ENCODE peak calls at places on chromosomes 16 and 17, in ten cellular contexts. One of them, this sample, is unnamed. For H3K36me3, the result is how much of the 10 kb centered on the place peaks cover.

GRCh38 chr16:72221216-72221995 is 49.5 kb upstream of the PMFBP1 start:
- DNase-seq in cardiac muscle cell: no peak
- DNase-seq in neuronal stem cell: no peak
- DNase-seq in heart right ventricle: no peak
- DNase-seq in Peyer's patch: no peak
- DNase-seq in left ventricle myocardium inferior: no peak
- DNase-seq in stomach: no peak
- DNase-seq in aorta: no peak
- DNase-seq in WERI-Rb-1: no peak
- DNase-seq in gastrocnemius medialis: no peak
- DNase-seq in this sample: no peak

GRCh38 chr17:64747938-64748540 is 85.9 kb upstream of the SMURF2 start:
- DNase-seq in cardiac muscle cell: no peak
- DNase-seq in WERI-Rb-1: no peak
- DNase-seq in aorta: no peak
- DNase-seq in Peyer's patch: no peak
- DNase-seq in stomach: no peak
- DNase-seq in gastrocnemius medialis: no peak
- DNase-seq in left ventricle myocardium inferior: no peak
- DNase-seq in neuronal stem cell: no peak
- DNase-seq in heart right ventricle: no peak
- DNase-seq in this sample: no peak

GRCh38 chr17:82492647-82493516 is 26.6 kb upstream of the FOXK2 start:
- DNase-seq in gastrocnemius medialis: no peak
- DNase-seq in heart right ventricle: no peak
- DNase-seq in stomach: no peak
- DNase-seq in WERI-Rb-1: no peak
- DNase-seq in Peyer's patch: no peak
- DNase-seq in neuronal stem cell: no peak
- DNase-seq in aorta: peak
- DNase-seq in left ventricle myocardium inferior: no peak
- DNase-seq in cardiac muscle cell: no peak
- DNase-seq in this sample: peak

GRCh38 chr17:73546121-73546520 is 98.1 kb downstream of the SDK2 start:
- DNase-seq in neuronal stem cell: no peak
- DNase-seq in heart right ventricle: no peak
- DNase-seq in gastrocnemius medialis: no peak
- DNase-seq in stomach: no peak
- DNase-seq in WERI-Rb-1: no peak
- DNase-seq in aorta: no peak
- DNase-seq in left ventricle myocardium inferior: no peak
- DNase-seq in Peyer's patch: no peak
- DNase-seq in cardiac muscle cell: no peak
- DNase-seq in this sample: no peak

GRCh38 chr17:7523033-7523432 is 25.8 kb upstream of the TNFSF12 start:
- DNase-seq in heart right ventricle: no peak
- DNase-seq in left ventricle myocardium inferior: no peak
- DNase-seq in stomach: peak
- DNase-seq in cardiac muscle cell: no peak
- DNase-seq in neuronal stem cell: no peak
- DNase-seq in gastrocnemius medialis: no peak
- DNase-seq in aorta: no peak
- DNase-seq in Peyer's patch: peak
- DNase-seq in WERI-Rb-1: peak
- DNase-seq in this sample: no peak

GRCh38 chr17:21303441-21304065 is 19.0 kb downstream of the MAP2K3 start:
- DNase-seq in aorta: peak
- DNase-seq in gastrocnemius medialis: no peak
- DNase-seq in neuronal stem cell: no peak
- DNase-seq in Peyer's patch: peak
- DNase-seq in WERI-Rb-1: no peak
- DNase-seq in left ventricle myocardium inferior: peak
- DNase-seq in cardiac muscle cell: no peak
- DNase-seq in stomach: no peak
- DNase-seq in heart right ventricle: no peak
- DNase-seq in this sample: no peak

GRCh38 chr16:72848759-72849664 is 198.9 kb downstream of the ZFHX3 start:
- DNase-seq in aorta: peak
- DNase-seq in gastrocnemius medialis: peak
- DNase-seq in heart right ventricle: peak
- DNase-seq in Peyer's patch: peak
- DNase-seq in WERI-Rb-1: no peak
- DNase-seq in neuronal stem cell: no peak
- DNase-seq in cardiac muscle cell: no peak
- DNase-seq in left ventricle myocardium inferior: peak
- DNase-seq in stomach: peak
- DNase-seq in this sample: peak

GRCh38 chr17:56449176-56449575 is 144.3 kb upstream of the NOG start:
- DNase-seq in Peyer's patch: no peak
- DNase-seq in stomach: no peak
- DNase-seq in cardiac muscle cell: no peak
- DNase-seq in WERI-Rb-1: no peak
- DNase-seq in neuronal stem cell: no peak
- DNase-seq in heart right ventricle: no peak
- DNase-seq in gastrocnemius medialis: no peak
- DNase-seq in aorta: no peak
- DNase-seq in left ventricle myocardium inferior: no peak
- DNase-seq in this sample: no peak

GRCh38 chr17:50920891-50921595 is 54.9 kb upstream of the TOB1 start:
- DNase-seq in neuronal stem cell: no peak
- DNase-seq in Peyer's patch: peak
- DNase-seq in WERI-Rb-1: peak
- DNase-seq in stomach: peak
- DNase-seq in aorta: no peak
- DNase-seq in left ventricle myocardium inferior: no peak
- DNase-seq in cardiac muscle cell: no peak
- DNase-seq in gastrocnemius medialis: no peak
- DNase-seq in heart right ventricle: no peak
- DNase-seq in this sample: no peak

GRCh38 chr17:79803997-79804855 is 7.3 kb upstream of the CBX8 start:
- DNase-seq in stomach: no peak
- DNase-seq in heart right ventricle: no peak
- DNase-seq in Peyer's patch: peak
- DNase-seq in left ventricle myocardium inferior: no peak
- DNase-seq in WERI-Rb-1: no peak
- DNase-seq in aorta: no peak
- DNase-seq in gastrocnemius medialis: no peak
- DNase-seq in neuronal stem cell: no peak
- DNase-seq in cardiac muscle cell: no peak
- DNase-seq in this sample: no peak

GRCh38 chr17:56185905-56186783 is 32.9 kb downstream of the ANKFN1 start:
- DNase-seq in heart right ventricle: no peak
- DNase-seq in left ventricle myocardium inferior: no peak
- DNase-seq in aorta: no peak
- DNase-seq in WERI-Rb-1: no peak
- DNase-seq in gastrocnemius medialis: no peak
- DNase-seq in stomach: no peak
- DNase-seq in Peyer's patch: no peak
- DNase-seq in neuronal stem cell: no peak
- DNase-seq in cardiac muscle cell: no peak
- DNase-seq in this sample: peak

GRCh38 chr16:11708421-11708820 is 34.2 kb downstream of the TXNDC11 start:
- DNase-seq in aorta: no peak
- DNase-seq in heart right ventricle: no peak
- DNase-seq in left ventricle myocardium inferior: no peak
- DNase-seq in WERI-Rb-1: no peak
- DNase-seq in Peyer's patch: no peak
- DNase-seq in neuronal stem cell: no peak
- DNase-seq in stomach: no peak
- DNase-seq in cardiac muscle cell: no peak
- DNase-seq in gastrocnemius medialis: no peak
- DNase-seq in this sample: no peak

GRCh38 chr16:79768594-79768993 is 168.1 kb upstream of the MAF start:
- DNase-seq in aorta: no peak
- DNase-seq in stomach: no peak
- DNase-seq in gastrocnemius medialis: no peak
- DNase-seq in neuronal stem cell: no peak
- DNase-seq in Peyer's patch: peak
- DNase-seq in WERI-Rb-1: no peak
- DNase-seq in left ventricle myocardium inferior: no peak
- DNase-seq in heart right ventricle: no peak
- DNase-seq in cardiac muscle cell: no peak
- DNase-seq in this sample: no peak

GRCh38 chr16:84065536-84066132 is 23.0 kb upstream of the SLC38A8 start:
- DNase-seq in neuronal stem cell: no peak
- DNase-seq in Peyer's patch: peak
- DNase-seq in stomach: peak
- DNase-seq in left ventricle myocardium inferior: no peak
- DNase-seq in gastrocnemius medialis: no peak
- DNase-seq in aorta: no peak
- DNase-seq in heart right ventricle: no peak
- DNase-seq in WERI-Rb-1: peak
- DNase-seq in cardiac muscle cell: peak
- DNase-seq in this sample: peak

GRCh38 chr17:77216435-77216980 is 75.7 kb downstream of the SEC14L1 start:
- DNase-seq in WERI-Rb-1: no peak
- DNase-seq in gastrocnemius medialis: no peak
- DNase-seq in left ventricle myocardium inferior: no peak
- DNase-seq in aorta: no peak
- DNase-seq in heart right ventricle: no peak
- DNase-seq in Peyer's patch: no peak
- DNase-seq in stomach: no peak
- DNase-seq in neuronal stem cell: no peak
- DNase-seq in cardiac muscle cell: no peak
- DNase-seq in this sample: no peak
- H3K36me3 ChIP-seq in WERI-Rb-1: half or more
- H3K36me3 ChIP-seq in gastrocnemius medialis: half or more
- H3K36me3 ChIP-seq in left ventricle myocardium inferior: half or more
- H3K36me3 ChIP-seq in aorta: under half
- H3K36me3 ChIP-seq in heart right ventricle: under half
- H3K36me3 ChIP-seq in Peyer's patch: under half
- H3K36me3 ChIP-seq in stomach: half or more
- H3K36me3 ChIP-seq in neuronal stem cell: under half
- H3K36me3 ChIP-seq in cardiac muscle cell: under half
- H3K36me3 ChIP-seq in this sample: half or more

DNA sequence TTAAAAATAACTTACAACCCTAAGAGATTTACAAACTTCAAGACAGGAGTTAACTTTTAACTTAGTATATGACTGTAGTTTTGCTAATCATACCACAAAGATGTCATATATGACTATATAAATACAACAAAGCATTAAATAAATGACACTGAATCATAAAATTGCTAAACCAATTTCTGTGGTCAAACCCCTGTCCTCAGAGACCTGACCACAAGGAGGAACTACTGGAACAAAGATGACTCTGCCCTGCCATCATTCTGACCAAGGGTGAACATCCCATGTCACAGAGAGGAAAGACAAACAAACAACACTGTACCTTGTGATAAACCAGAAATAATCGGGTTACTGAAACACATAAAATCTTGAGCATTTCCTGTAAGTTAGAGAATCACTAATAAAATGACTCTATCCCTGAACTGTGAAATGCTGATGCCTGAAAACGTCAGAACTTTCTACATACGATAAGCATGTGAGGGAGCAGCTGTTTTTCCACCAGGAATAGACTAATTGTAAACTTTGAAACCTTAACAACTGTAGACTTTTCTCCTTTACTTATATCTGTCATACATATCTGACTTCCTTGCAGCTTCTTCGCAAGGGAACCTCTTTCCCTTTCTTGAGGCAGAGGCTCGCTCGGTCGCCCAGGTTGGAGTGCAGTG is 47.9 kb downstream of the WDR59 start:
- DNase-seq in left ventricle myocardium inferior: no peak
- DNase-seq in stomach: no peak
- DNase-seq in WERI-Rb-1: no peak
- DNase-seq in heart right ventricle: no peak
- DNase-seq in Peyer's patch: no peak
- DNase-seq in cardiac muscle cell: no peak
- DNase-seq in neuronal stem cell: no peak
- DNase-seq in aorta: no peak
- DNase-seq in gastrocnemius medialis: no peak
- DNase-seq in this sample: peak
- H3K36me3 ChIP-seq in left ventricle myocardium inferior: half or more
- H3K36me3 ChIP-seq in stomach: half or more
- H3K36me3 ChIP-seq in WERI-Rb-1: under half
- H3K36me3 ChIP-seq in heart right ventricle: under half
- H3K36me3 ChIP-seq in Peyer's patch: under half
- H3K36me3 ChIP-seq in cardiac muscle cell: under half
- H3K36me3 ChIP-seq in neuronal stem cell: under half
- H3K36me3 ChIP-seq in aorta: under half
- H3K36me3 ChIP-seq in gastrocnemius medialis: half or more
- H3K36me3 ChIP-seq in this sample: under half

GRCh38 chr16:67141391-67141790 is 9.4 kb downstream of the B3GNT9 start:
- DNase-seq in heart right ventricle: no peak
- DNase-seq in Peyer's patch: no peak
- DNase-seq in cardiac muscle cell: no peak
- DNase-seq in gastrocnemius medialis: no peak
- DNase-seq in left ventricle myocardium inferior: no peak
- DNase-seq in WERI-Rb-1: no peak
- DNase-seq in aorta: peak
- DNase-seq in neuronal stem cell: no peak
- DNase-seq in stomach: no peak
- DNase-seq in this sample: no peak
- H3K36me3 ChIP-seq in heart right ventricle: under half
- H3K36me3 ChIP-seq in Peyer's patch: under half
- H3K36me3 ChIP-seq in cardiac muscle cell: under half
- H3K36me3 ChIP-seq in gastrocnemius medialis: half or more
- H3K36me3 ChIP-seq in left ventricle myocardium inferior: half or more
- H3K36me3 ChIP-seq in WERI-Rb-1: half or more
- H3K36me3 ChIP-seq in aorta: under half
- H3K36me3 ChIP-seq in neuronal stem cell: under half
- H3K36me3 ChIP-seq in stomach: half or more
- H3K36me3 ChIP-seq in this sample: under half

GRCh38 chr17:59650642-59651041 is 30.9 kb downstream of the CLTC start:
- DNase-seq in aorta: no peak
- DNase-seq in neuronal stem cell: no peak
- DNase-seq in cardiac muscle cell: no peak
- DNase-seq in gastrocnemius medialis: no peak
- DNase-seq in stomach: no peak
- DNase-seq in Peyer's patch: no peak
- DNase-seq in heart right ventricle: no peak
- DNase-seq in WERI-Rb-1: no peak
- DNase-seq in left ventricle myocardium inferior: no peak
- DNase-seq in this sample: no peak

GRCh38 chr17:59649886-59650285 is 30.2 kb downstream of the CLTC start:
- DNase-seq in gastrocnemius medialis: no peak
- DNase-seq in aorta: no peak
- DNase-seq in Peyer's patch: no peak
- DNase-seq in heart right ventricle: no peak
- DNase-seq in cardiac muscle cell: no peak
- DNase-seq in left ventricle myocardium inferior: no peak
- DNase-seq in WERI-Rb-1: no peak
- DNase-seq in stomach: no peak
- DNase-seq in neuronal stem cell: no peak
- DNase-seq in this sample: no peak

GRCh38 chr17:59652119-59652518 is 32.4 kb downstream of the CLTC start:
- DNase-seq in WERI-Rb-1: no peak
- DNase-seq in Peyer's patch: no peak
- DNase-seq in heart right ventricle: no peak
- DNase-seq in cardiac muscle cell: no peak
- DNase-seq in gastrocnemius medialis: no peak
- DNase-seq in aorta: no peak
- DNase-seq in neuronal stem cell: no peak
- DNase-seq in left ventricle myocardium inferior: no peak
- DNase-seq in stomach: no peak
- DNase-seq in this sample: no peak

GRCh38 chr17:59647288-59647687 is 27.6 kb downstream of the CLTC start:
- DNase-seq in WERI-Rb-1: no peak
- DNase-seq in Peyer's patch: no peak
- DNase-seq in aorta: no peak
- DNase-seq in gastrocnemius medialis: no peak
- DNase-seq in left ventricle myocardium inferior: no peak
- DNase-seq in stomach: no peak
- DNase-seq in heart right ventricle: no peak
- DNase-seq in neuronal stem cell: no peak
- DNase-seq in cardiac muscle cell: no peak
- DNase-seq in this sample: no peak

GRCh38 chr17:59651346-59651745 is 31.7 kb downstream of the CLTC start:
- DNase-seq in WERI-Rb-1: no peak
- DNase-seq in neuronal stem cell: no peak
- DNase-seq in left ventricle myocardium inferior: no peak
- DNase-seq in Peyer's patch: no peak
- DNase-seq in heart right ventricle: no peak
- DNase-seq in stomach: no peak
- DNase-seq in gastrocnemius medialis: no peak
- DNase-seq in aorta: no peak
- DNase-seq in cardiac muscle cell: no peak
- DNase-seq in this sample: no peak
- H3K36me3 ChIP-seq in WERI-Rb-1: half or more
- H3K36me3 ChIP-seq in neuronal stem cell: under half
- H3K36me3 ChIP-seq in left ventricle myocardium inferior: half or more
- H3K36me3 ChIP-seq in Peyer's patch: under half
- H3K36me3 ChIP-seq in heart right ventricle: under half
- H3K36me3 ChIP-seq in stomach: half or more
- H3K36me3 ChIP-seq in gastrocnemius medialis: half or more
- H3K36me3 ChIP-seq in aorta: under half
- H3K36me3 ChIP-seq in cardiac muscle cell: half or more
- H3K36me3 ChIP-seq in this sample: half or more

This sample was measured in MG63.